ENCODE peak calls at places on chromosomes 7 and 10, in ten cellular contexts. O is SHP77, U is K562, Q is endodermal cell, F is Daoy, W is HCT116, R is GM03348, H is cerebellum, G is activated B cell treated with CpG ODN at 0.5 μM for 24 hours, P is lung. Z is an unnamed sample.

GRCh38 chr10:92464364-92464763 is 109.5 kb downstream of the IDE start:
- DNase-seq in P (no peak), F (no peak), Q (no peak), W (no peak), U (no peak), O (no peak), R (no peak), H (no peak), G (no peak), Z (no peak)

GRCh38 chr10:99694171-99694570 is 34.9 kb downstream of the ENTPD7 start:
- DNase-seq in O (no peak), G (no peak), P (no peak), U (no peak), R (peak; percentile 57), Q (no peak), F (no peak), H (no peak), W (no peak), Z (no peak)

GRCh38 chr7:129643545-129644170 is 32.1 kb downstream of the NRF1 start:
- DNase-seq in H (no peak), W (no peak), O (peak; percentile 26), Q (no peak), U (no peak), G (no peak), F (no peak), P (no peak), R (no peak), Z (no peak)

GRCh38 chr7:148987751-148988512 is 40.4 kb downstream of the PDIA4 start:
- DNase-seq in O (peak; percentile 33), G (no peak), F (peak; percentile 35), Q (peak; percentile 73), P (no peak), H (peak; percentile 47), W (no peak), U (peak; percentile 31), R (peak; percentile 27), Z (peak; percentile 42)

GRCh38 chr10:79386637-79387465 is 39.6 kb downstream of the PPIF start:
- DNase-seq in G (peak; percentile 11), P (peak; percentile 26), O (no peak), F (peak; percentile 1), W (no peak), Q (peak; percentile 53), H (no peak), R (no peak), U (no peak), Z (peak; percentile 16)

GRCh38 chr10:94292448-94293118 is 70.2 kb downstream of the NOC3L start:
- DNase-seq in O (no peak), H (no peak), R (peak; percentile 67), F (peak; percentile 45), U (no peak), P (no peak), G (no peak), W (no peak), Q (no peak), Z (peak; percentile 47)

GRCh38 chr7:152129682-152130081 is 104.2 kb downstream of the GALNT11 start:
- DNase-seq in Q (no peak), U (no peak), R (no peak), P (no peak), H (no peak), F (no peak), O (no peak), G (no peak), W (no peak), Z (no peak)

GRCh38 chr10:71681977-71682376 is 37.6 kb downstream of the C10orf105 start:
- DNase-seq in U (no peak), W (no peak), O (no peak), P (no peak), F (no peak), H (no peak), G (no peak), Q (no peak), R (no peak), Z (no peak)

GRCh38 chr10:24947304-24948097 is 4.9 kb downstream of the PRTFDC1 start:
- DNase-seq in H (no peak), G (no peak), Q (peak; percentile 55), W (no peak), P (no peak), F (peak; percentile 19), R (peak; percentile 57), U (no peak), O (no peak), Z (no peak)

GRCh38 chr7:138228119-138228518 is 151.9 kb downstream of the AKR1D1 start:
- DNase-seq in P (no peak), H (no peak), R (no peak), U (no peak), O (no peak), F (no peak), G (no peak), Q (no peak), W (no peak), Z (no peak)